ENCODE peak calls at places on chromosomes 7 and 10, in four cellular contexts. L, W, E and T are unnamed samples. For H3K27me3, the result is how much of the 10 kb centered on the place peaks cover.

GRCh38 chr10:74436523-74437170 is 285.6 kb downstream of the ADK start:
- DNase-seq in L (no peak), W (no peak), E (no peak), T (no peak)

GRCh38 chr7:158261362-158262235 is 326.0 kb downstream of the PTPRN2 start:
- DNase-seq in L (no peak), W (no peak), E (no peak), T (no peak)

GRCh38 chr10:110546077-110546476 is 21.4 kb upstream of the SMC3 start:
- DNase-seq in L (no peak), W (no peak), E (no peak), T (no peak)

GRCh38 chr10:94294168-94294567 is 68.6 kb downstream of the NOC3L start:
- DNase-seq in L (no peak), W (no peak), E (no peak), T (no peak)

GRCh38 chr10:23499317-23499716 is 60.4 kb downstream of the OTUD1 start:
- DNase-seq in L (peak), W (no peak), E (no peak), T (no peak)

GRCh38 chr7:16634292-16634738 is 11.2 kb downstream of the ANKMY2 start:
- DNase-seq in L (no peak), W (no peak), E (no peak), T (no peak)

GRCh38 chr10:92074126-92074887 is 150.7 kb downstream of the BTAF1 start:
- DNase-seq in L (no peak), W (no peak), E (no peak), T (no peak)

GRCh38 chr7:117183729-117184128 is 139.1 kb downstream of the WNT2 start:
- DNase-seq in L (no peak), W (no peak), E (no peak), T (no peak)

GRCh38 chr7:148521271-148521670 is 69.3 kb upstream of the C7orf33 start:
- DNase-seq in L (no peak), W (no peak), E (peak), T (no peak)

GRCh38 chr7:27171636-27172387 is 2.3 kb downstream of the HOXA10 start:
- DNase-seq in L (peak), W (no peak), E (no peak), T (no peak)
- H3K27me3 ChIP-seq in L (half or more), W (half or more), E (half or more), T (under half)

GRCh38 chr10:52318136-52318810 is 4.2 kb downstream of the DKK1 start:
- DNase-seq in L (peak), W (peak), E (no peak), T (peak)

GRCh38 chr10:52314007-52314821 is at the start of gene DKK1:
- DNase-seq in L (peak), W (peak), E (peak), T (peak)

GRCh38 chr10:52316005-52316404 is 1.9 kb downstream of the DKK1 start:
- DNase-seq in L (no peak), W (peak), E (no peak), T (no peak)

GRCh38 chr10:52314822-52315552 is 906 bp downstream of the DKK1 start:
- DNase-seq in L (no peak), W (peak), E (no peak), T (no peak)

DNA sequence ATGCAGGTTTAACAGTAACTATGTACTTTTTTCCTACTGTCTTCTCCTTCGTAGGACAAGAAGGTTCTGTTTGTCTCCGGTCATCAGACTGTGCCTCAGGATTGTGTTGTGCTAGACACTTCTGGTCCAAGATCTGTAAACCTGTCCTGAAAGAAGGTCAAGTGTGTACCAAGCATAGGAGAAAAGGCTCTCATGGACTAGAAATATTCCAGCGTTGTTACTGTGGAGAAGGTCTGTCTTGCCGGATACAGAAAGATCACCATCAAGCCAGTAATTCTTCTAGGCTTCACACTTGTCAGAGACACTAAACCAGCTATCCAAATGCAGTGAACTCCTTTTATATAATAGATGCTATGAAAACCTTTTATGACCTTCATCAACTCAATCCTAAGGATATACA is 2.4 kb downstream of the DKK1 start:
- DNase-seq in L (no peak), W (no peak), E (no peak), T (no peak)
- H3K27me3 ChIP-seq in L (under half), W (under half), E (under half), T (under half)

GRCh38 chr10:22479419-22479818 is 134.1 kb downstream of the SPAG6 start:
- DNase-seq in L (peak), W (no peak), E (no peak), T (no peak)
- H3K27me3 ChIP-seq in L (under half), W (under half), E (under half), T (under half)

GRCh38 chr10:62180677-62181076 is 88.0 kb downstream of the RTKN2 start:
- DNase-seq in L (no peak), W (no peak), E (no peak), T (no peak)
- H3K27me3 ChIP-seq in L (under half), W (under half), E (under half), T (under half)

DNA sequence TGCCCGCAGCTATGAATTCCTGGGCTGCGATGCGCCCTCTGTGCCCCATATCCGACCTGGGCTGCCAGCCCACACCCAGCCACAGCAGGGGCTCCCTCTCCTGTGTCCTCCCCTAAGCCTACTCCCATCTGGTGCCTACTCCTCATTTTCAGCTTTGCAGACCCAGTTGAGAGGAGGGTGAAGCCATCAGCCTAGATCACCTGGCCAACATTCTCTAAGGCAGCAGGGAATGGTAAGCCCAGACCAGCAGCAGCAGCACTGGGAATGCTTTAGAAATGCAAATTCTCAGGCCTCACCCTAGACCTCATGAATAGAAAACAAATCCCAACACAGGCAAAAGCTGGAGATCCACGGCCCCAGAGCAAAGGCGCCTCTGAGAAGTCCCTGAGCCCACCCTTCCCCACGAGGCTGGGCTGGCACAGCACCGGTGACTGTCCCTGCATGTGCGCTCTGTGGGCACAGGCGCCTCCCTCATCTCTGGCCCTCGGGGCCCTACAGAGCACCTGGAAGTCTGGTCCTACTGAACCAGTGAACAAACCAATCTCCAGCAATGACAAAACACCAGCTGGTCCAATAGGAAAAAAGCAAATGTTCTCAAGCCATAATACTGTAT is 161.4 kb downstream of the GFRA1 start:
- DNase-seq in L (no peak), W (no peak), E (no peak), T (no peak)
- H3K27me3 ChIP-seq in L (under half), W (under half), E (under half), T (under half)

DNA sequence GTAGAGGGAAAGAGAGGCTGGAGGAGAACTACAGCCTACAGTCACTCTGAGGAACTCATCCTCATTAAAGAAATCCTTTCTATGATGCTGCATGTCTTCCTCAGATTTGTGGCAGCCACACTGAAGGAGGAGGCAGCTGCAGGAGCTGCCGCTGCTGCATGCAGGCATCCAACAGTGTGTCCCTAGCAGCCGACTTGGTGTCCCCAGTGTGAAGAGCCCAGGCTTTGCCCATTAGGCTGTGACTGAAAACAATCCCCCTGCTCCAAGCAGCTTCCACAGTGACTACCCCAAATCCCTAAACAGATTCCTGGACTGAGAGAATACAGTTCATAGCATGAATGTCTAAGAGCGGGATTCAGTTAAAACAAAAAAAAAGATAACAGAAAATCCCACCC is 23.1 kb downstream of the SKIDA1 start:
- DNase-seq in L (no peak), W (no peak), E (no peak), T (no peak)
- H3K27me3 ChIP-seq in L (under half), W (under half), E (under half), T (under half)

GRCh38 chr10:70053896-70054641 is 1.4 kb downstream of the MACROH2A2 start:
- DNase-seq in L (peak), W (no peak), E (peak), T (no peak)
- H3K27me3 ChIP-seq in L (under half), W (under half), E (under half), T (under half)